ENCODE peak calls at places on chromosomes 11 and 22, in six cellular contexts. E is K562, V is HCT116, P is H1, Z is NT2/D1, K is HepG2. F is an unnamed sample.

GRCh38 chr11:11500744-11501487 is 120.9 kb downstream of the GALNT18 start:
- DNase-seq in E (no peak), V (no peak), P (no peak), Z (no peak), K (no peak), F (no peak)

GRCh38 chr11:1654388-1655167 is 25.0 kb downstream of the KRTAP5-5 start:
- DNase-seq in E (peak; percentile 14), V (no peak), P (no peak), Z (no peak), K (no peak), F (no peak)

GRCh38 chr11:11843233-11843632 is 1.5 kb downstream of the USP47 start:
- DNase-seq in E (peak; percentile 69), V (no peak), P (no peak), Z (no peak), K (peak; percentile 58), F (no peak)

GRCh38 chr11:57223601-57224000 is 13.4 kb downstream of the APLNR start:
- DNase-seq in E (no peak), V (no peak), P (no peak), Z (no peak), K (no peak), F (no peak)

GRCh38 chr11:75718406-75719088 is 909 bp downstream of the MOGAT2 start:
- DNase-seq in E (no peak), V (no peak), P (no peak), Z (no peak), K (peak; percentile 65), F (no peak)

GRCh38 chr11:3865388-3866193 is 10.1 kb downstream of the STIM1 start:
- DNase-seq in E (peak; percentile 80), V (no peak), P (no peak), Z (no peak), K (no peak), F (no peak)

GRCh38 chr22:33421859-33422258 is 363.7 kb upstream of the SYN3 start:
- DNase-seq in E (no peak), V (no peak), P (no peak), Z (no peak), K (no peak), F (no peak)

GRCh38 chr11:134581966-134582787 is 170.1 kb upstream of the B3GAT1 start:
- DNase-seq in E (no peak), V (no peak), P (peak; percentile 17), Z (no peak), K (no peak), F (no peak)

GRCh38 chr11:61697764-61698163 is 17.6 kb downstream of the DAGLA start:
- DNase-seq in E (no peak), V (no peak), P (no peak), Z (no peak), K (no peak), F (no peak)

GRCh38 chr11:121931748-121932352 is 184.2 kb downstream of the BLID start:
- DNase-seq in E (no peak), V (no peak), P (no peak), Z (no peak), K (peak; percentile 99), F (no peak)

GRCh38 chr22:46377566-46378498 is 42.3 kb downstream of the TRMU start:
- DNase-seq in E (peak; percentile 21), V (peak; percentile 66), P (peak; percentile 73), Z (peak; percentile 63), K (peak; percentile 96), F (no peak)

GRCh38 chr22:23884133-23884532 is 10.1 kb upstream of the MIF start:
- DNase-seq in E (no peak), V (no peak), P (no peak), Z (no peak), K (no peak), F (no peak)

GRCh38 chr22:46758867-46759290 is 3.6 kb upstream of the TBC1D22A start:
- DNase-seq in E (peak; percentile 70), V (peak; percentile 62), P (peak; percentile 71), Z (no peak), K (peak; percentile 91), F (no peak)

GRCh38 chr22:32354360-32355351 is 3.0 kb upstream of the RFPL3 start:
- DNase-seq in E (peak; percentile 6), V (peak; percentile 49), P (no peak), Z (no peak), K (no peak), F (no peak)

GRCh38 chr11:68340003-68340767 is 27.8 kb downstream of the LRP5 start:
- DNase-seq in E (no peak), V (no peak), P (no peak), Z (no peak), K (no peak), F (peak; percentile 44)

GRCh38 chr22:32764330-32765116 is 37.0 kb upstream of the TIMP3 start:
- DNase-seq in E (peak; percentile 6), V (no peak), P (no peak), Z (no peak), K (no peak), F (no peak)

GRCh38 chr11:1928038-1928890 is 8.8 kb downstream of the TNNT3 start:
- DNase-seq in E (no peak), V (no peak), P (no peak), Z (no peak), K (no peak), F (no peak)

GRCh38 chr22:39287076-39287743 is 32.2 kb downstream of the RPL3 start:
- DNase-seq in E (no peak), V (no peak), P (no peak), Z (no peak), K (no peak), F (no peak)

GRCh38 chr11:105111145-105111944 is 28.2 kb downstream of the CARD18 start:
- DNase-seq in E (no peak), V (no peak), P (no peak), Z (no peak), K (no peak), F (no peak)

GRCh38 chr22:49305966-49306631 is 521.6 kb downstream of the BRD1 start:
- DNase-seq in E (no peak), V (no peak), P (peak; percentile 38), Z (no peak), K (no peak), F (no peak)

GRCh38 chr22:49305215-49305965 is 522.3 kb downstream of the BRD1 start:
- DNase-seq in E (peak; percentile 63), V (peak; percentile 18), P (peak; percentile 100), Z (peak; percentile 44), K (peak; percentile 27), F (no peak)

GRCh38 chr22:49307071-49307830 is 520.4 kb downstream of the BRD1 start:
- DNase-seq in E (no peak), V (no peak), P (peak; percentile 22), Z (no peak), K (no peak), F (no peak)

GRCh38 chr22:49307870-49308269 is 519.8 kb downstream of the BRD1 start:
- DNase-seq in E (no peak), V (no peak), P (peak; percentile 33), Z (no peak), K (no peak), F (no peak)

DNA sequence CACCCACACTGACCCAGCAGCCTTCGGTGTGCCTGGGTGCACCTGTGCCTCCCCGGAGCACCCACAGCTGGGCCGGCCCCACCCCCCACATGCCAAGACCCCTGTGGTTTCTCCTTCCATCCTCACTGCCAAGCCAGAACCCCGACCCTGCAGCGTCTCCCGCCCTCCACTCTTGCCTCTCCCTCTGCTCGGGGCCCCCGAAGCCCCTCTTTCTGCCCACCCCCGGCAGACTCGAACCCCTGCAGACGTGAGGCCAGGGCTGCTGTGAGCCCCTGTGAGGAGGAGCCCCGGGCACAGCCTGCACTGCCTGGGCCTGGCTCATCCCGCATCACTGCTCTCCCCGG is 521.1 kb downstream of the BRD1 start:
- DNase-seq in E (no peak), V (no peak), P (peak; percentile 32), Z (no peak), K (no peak), F (no peak)
- TF ChIP-seq ZNF274 in E (no peak), V (no peak), P (no peak), Z (no peak), K (no peak), F (no peak)

DNA sequence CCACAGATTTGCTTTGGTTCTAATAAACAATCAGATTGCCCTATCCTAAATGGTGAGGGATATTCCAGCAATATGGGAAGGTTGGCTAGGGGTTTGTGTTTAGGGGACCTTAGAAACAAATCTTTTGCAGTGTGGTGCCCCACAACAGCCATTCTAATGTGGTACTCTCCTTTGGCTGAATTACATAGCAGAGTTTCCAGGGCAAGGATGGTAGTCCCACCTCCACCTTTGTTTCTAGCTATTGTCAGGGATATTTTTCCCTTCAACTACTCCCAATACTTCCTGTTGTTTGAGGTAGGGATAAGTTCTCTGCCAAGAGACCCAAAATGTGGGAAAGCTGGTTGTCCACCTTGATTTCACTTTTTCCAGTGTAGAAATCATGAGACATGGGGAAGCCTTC is 494.7 kb upstream of the CHORDC1 start:
- DNase-seq in E (no peak), V (no peak), P (no peak), Z (no peak), K (no peak), F (no peak)
- TF ChIP-seq ZNF274 in E (no peak), V (no peak), P (no peak), Z (no peak), K (no peak), F (no peak)

GRCh38 chr22:48849963-48850657 is 977.6 kb downstream of the BRD1 start:
- DNase-seq in E (no peak), V (no peak), P (no peak), Z (no peak), K (no peak), F (no peak)
- TF ChIP-seq ZNF274 in E (no peak), V (no peak), P (no peak), Z (no peak), K (no peak), F (no peak)

DNA sequence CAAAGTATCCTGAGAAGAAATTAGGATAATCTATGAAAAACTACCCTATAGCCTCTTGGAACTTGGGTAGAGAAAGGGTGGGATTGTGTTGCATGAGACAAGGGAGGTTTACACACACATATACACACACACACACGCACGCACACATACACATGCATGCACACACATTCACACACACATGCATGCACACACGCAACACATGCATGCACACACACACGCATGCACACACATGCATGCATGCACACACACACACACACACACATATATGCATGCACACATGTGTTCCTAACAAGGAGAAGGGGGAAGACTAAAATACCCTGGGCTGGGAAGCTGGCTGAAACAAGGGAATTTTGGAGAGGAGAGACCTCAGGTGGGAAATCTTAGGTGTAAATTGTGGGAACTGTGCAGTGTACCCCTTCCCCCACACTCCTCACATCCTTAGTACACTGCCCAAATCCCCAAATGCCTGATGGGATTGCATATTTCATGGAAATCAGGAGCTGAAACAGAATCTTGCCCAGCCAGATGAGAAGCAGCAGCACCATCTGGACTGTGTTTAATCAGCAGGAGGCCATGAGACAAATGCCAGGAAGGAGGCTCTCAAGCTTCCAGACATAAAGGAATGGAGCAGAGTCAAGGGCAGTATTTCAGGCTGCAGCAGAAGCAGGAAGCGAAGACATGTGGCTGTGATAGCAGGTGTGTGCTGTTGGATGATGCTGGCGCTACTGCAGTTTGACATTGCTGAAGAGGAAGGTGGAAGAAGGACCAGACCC is 14.6 kb upstream of the POLD3 start:
- DNase-seq in E (no peak), V (no peak), P (no peak), Z (no peak), K (no peak), F (no peak)
- TF ChIP-seq ZNF274 in E (no peak), V (no peak), P (no peak), Z (no peak), K (no peak), F (no peak)

GRCh38 chr11:44725016-44725651 is 1.6 kb upstream of the TSPAN18 start:
- DNase-seq in E (no peak), V (no peak), P (no peak), Z (no peak), K (no peak), F (no peak)
- TF ChIP-seq ZNF274 in E (no peak), V (no peak), P (no peak), Z (no peak), K (no peak), F (no peak)

GRCh38 chr22:43823911-43824665 is 12.0 kb upstream of the EFCAB6 start:
- DNase-seq in E (no peak), V (no peak), P (peak; percentile 41), Z (no peak), K (no peak), F (no peak)
- TF ChIP-seq ZNF274 in E (no peak), V (no peak), P (no peak), Z (no peak), K (no peak), F (no peak)

F was measured in GM12878.